ENCODE peak calls at places on chromosomes 4 and X, in six cellular contexts. L is lung, J is PC-3, W is epithelial cell of esophagus, Q is Peyer's patch, S is MM.1S. V is an unnamed sample.
A peak's percentile ranks its signal among the peaks of the same experiment; 100 is the strongest.

GRCh38 chr4:140675599-140676231 is 80.5 kb downstream of the TBC1D9 start:
- DNase-seq in S (no peak), Q (no peak), L (no peak), W (peak; percentile 46), J (peak; percentile 2), V (no peak)

GRCh38 chr4:26885912-26886274 is 25.3 kb downstream of the STIM2 start:
- DNase-seq in W (peak; percentile 19), J (no peak), L (no peak), Q (peak; percentile 67), S (peak; percentile 67), V (peak; percentile 51)

GRCh38 chrX:153582896-153583295 is 16.0 kb downstream of the CCNQ start:
- DNase-seq in L (no peak), J (no peak), W (peak; percentile 29), S (peak; percentile 28), Q (peak; percentile 81), V (peak; percentile 69)

GRCh38 chr4:183906736-183907651 is 1.9 kb downstream of the STOX2 start:
- DNase-seq in J (no peak), S (no peak), Q (no peak), W (no peak), L (no peak), V (peak; percentile 15)

GRCh38 chr4:82710202-82710929 is 88.2 kb downstream of the SCD5 start:
- DNase-seq in L (no peak), J (no peak), Q (no peak), S (no peak), W (no peak), V (no peak)

GRCh38 chr4:146271466-146271865 is 57.1 kb downstream of the REELD1 start:
- DNase-seq in W (no peak), S (no peak), L (no peak), Q (no peak), J (no peak), V (peak; percentile 17)

GRCh38 chrX:129612396-129612795 is 42.4 kb downstream of the APLN start:
- DNase-seq in W (no peak), Q (no peak), L (no peak), S (no peak), J (no peak), V (no peak)

GRCh38 chrX:103254921-103255455 is at the start of gene TCEAL8:
- DNase-seq in L (peak; percentile 76), W (peak; percentile 75), S (peak; percentile 71), Q (peak; percentile 80), J (peak; percentile 66), V (peak; percentile 34)

GRCh38 chr4:186104114-186104894 is at the start of gene FAM149A:
- DNase-seq in J (no peak), W (peak; percentile 24), S (peak; percentile 83), L (peak; percentile 73), Q (peak; percentile 38), V (peak; percentile 49)

GRCh38 chrX:1094934-1095333 is 117.5 kb downstream of the CRLF2 start:
- DNase-seq in S (no peak), W (no peak), J (no peak), Q (no peak), L (no peak), V (no peak)

GRCh38 chrX:255923-256331 is 25.3 kb upstream of the PLCXD1 start:
- DNase-seq in J (no peak), S (no peak), Q (peak; percentile 6), W (no peak), L (no peak), V (no peak)

GRCh38 chr4:75769044-75769443 is 44.7 kb downstream of the USO1 start:
- DNase-seq in Q (no peak), W (no peak), J (no peak), L (no peak), S (no peak), V (no peak)

GRCh38 chrX:19865567-19866363 is 21.6 kb downstream of the SH3KBP1 start:
- DNase-seq in L (no peak), Q (peak; percentile 34), W (no peak), S (no peak), J (no peak), V (no peak)

GRCh38 chr4:165331823-165332222 is 4.4 kb downstream of the MSMO1 start:
- DNase-seq in J (no peak), S (no peak), L (no peak), W (no peak), Q (no peak), V (no peak)

GRCh38 chr4:108838451-108838850 is 75.6 kb upstream of the ETNPPL start:
- DNase-seq in W (no peak), Q (no peak), L (no peak), S (no peak), J (no peak), V (no peak)

GRCh38 chr4:1740021-1740545 is 18.8 kb downstream of the TACC3 start:
- DNase-seq in S (no peak), Q (no peak), W (no peak), J (no peak), L (no peak), V (no peak)

GRCh38 chrX:67604979-67605703 is 61.3 kb downstream of the AR start:
- DNase-seq in W (peak; percentile 57), J (no peak), S (peak; percentile 73), Q (no peak), L (no peak), V (no peak)
- TF ChIP-seq CTCF in W (peak; percentile 2), J (no peak), S (no peak), Q (no peak), L (no peak), V (no peak)

DNA sequence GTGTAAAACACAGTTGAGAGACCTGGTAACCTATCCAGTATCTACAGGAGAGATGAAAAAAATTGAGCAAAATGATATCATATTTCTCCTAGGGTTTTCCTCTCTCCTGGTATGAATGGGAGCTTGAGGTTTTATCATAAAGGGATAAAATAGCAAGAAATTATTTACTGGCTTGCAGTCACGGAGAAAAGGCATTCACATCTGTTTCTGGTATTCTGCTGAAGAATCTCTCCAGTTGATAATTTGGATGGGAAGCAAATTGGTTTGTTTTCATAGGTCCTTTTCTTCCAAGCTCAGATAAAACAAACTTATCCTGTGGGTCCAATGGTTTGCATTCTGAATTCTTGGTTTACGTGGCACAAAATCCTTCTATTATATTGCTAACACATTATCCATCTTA is 83.1 kb upstream of the GYPA start:
- DNase-seq in S (no peak), J (no peak), L (no peak), Q (no peak), W (no peak), V (no peak)
- TF ChIP-seq CTCF in S (no peak), J (no peak), L (no peak), Q (no peak), W (no peak), V (no peak)

GRCh38 chr4:158374318-158374717 is 147.4 kb upstream of the RXFP1 start:
- DNase-seq in W (peak; percentile 87), L (no peak), S (no peak), J (no peak), Q (no peak), V (no peak)
- TF ChIP-seq CTCF in W (no peak), L (no peak), S (no peak), J (no peak), Q (no peak), V (no peak)

GRCh38 chr4:98338761-98339438 is 77.7 kb downstream of the RAP1GDS1 start:
- DNase-seq in Q (no peak), L (no peak), S (no peak), W (no peak), J (no peak), V (no peak)

GRCh38 chr4:98343640-98344039 is 82.5 kb downstream of the RAP1GDS1 start:
- DNase-seq in J (no peak), Q (no peak), S (no peak), L (no peak), W (no peak), V (no peak)

GRCh38 chr4:98345838-98346237 is 84.7 kb downstream of the RAP1GDS1 start:
- DNase-seq in S (no peak), Q (no peak), W (no peak), L (no peak), J (no peak), V (no peak)

DNA sequence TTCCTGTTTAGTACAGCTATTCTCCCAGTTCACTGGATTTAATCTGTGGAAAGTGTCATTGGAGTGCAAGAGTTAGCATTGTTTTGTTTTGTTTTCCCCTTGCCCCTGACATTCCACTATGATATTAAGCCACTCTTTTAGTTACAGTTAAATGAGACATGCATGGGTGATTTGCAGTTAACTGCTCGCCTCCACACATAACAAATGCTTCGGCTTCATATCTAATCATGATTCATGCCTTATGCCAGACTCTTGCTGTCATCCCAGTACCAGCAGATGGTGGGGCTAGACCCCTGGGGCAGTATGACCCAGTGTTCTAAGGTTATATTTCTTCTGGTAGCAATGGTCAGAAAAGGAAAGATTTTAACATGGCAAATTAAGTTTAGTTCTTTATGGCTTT is 80.1 kb downstream of the RAP1GDS1 start:
- DNase-seq in W (no peak), L (no peak), S (no peak), J (no peak), Q (no peak), V (no peak)
- TF ChIP-seq CTCF in W (no peak), L (no peak), S (no peak), J (no peak), Q (no peak), V (no peak)

GRCh38 chrX:133254666-133255065 is 36.5 kb upstream of the TFDP3 start:
- DNase-seq in S (no peak), J (peak; percentile 81), L (no peak), Q (no peak), W (peak; percentile 72), V (no peak)

DNA sequence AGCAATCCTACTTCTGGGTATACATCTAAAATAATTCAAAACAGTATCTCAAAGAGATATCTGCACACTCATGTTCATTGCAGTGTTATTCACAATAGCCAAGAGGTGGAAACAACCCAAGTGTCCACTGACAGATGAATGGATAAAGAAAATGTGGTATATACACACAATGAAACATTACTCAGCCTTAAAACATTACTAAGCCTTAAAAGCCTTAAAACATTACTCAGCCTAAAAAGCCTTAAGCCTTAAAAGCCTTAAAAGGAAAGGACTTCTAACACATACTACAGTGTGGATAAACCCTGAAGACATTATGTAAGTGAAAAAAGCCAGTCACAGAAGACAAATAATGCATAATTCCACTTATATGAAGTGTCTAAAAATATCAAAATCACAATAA is 40.3 kb upstream of the TFDP3 start:
- DNase-seq in Q (no peak), J (peak; percentile 75), L (no peak), S (no peak), W (peak; percentile 52), V (no peak)
- TF ChIP-seq CTCF in Q (no peak), J (no peak), L (no peak), S (no peak), W (no peak), V (no peak)

DNA sequence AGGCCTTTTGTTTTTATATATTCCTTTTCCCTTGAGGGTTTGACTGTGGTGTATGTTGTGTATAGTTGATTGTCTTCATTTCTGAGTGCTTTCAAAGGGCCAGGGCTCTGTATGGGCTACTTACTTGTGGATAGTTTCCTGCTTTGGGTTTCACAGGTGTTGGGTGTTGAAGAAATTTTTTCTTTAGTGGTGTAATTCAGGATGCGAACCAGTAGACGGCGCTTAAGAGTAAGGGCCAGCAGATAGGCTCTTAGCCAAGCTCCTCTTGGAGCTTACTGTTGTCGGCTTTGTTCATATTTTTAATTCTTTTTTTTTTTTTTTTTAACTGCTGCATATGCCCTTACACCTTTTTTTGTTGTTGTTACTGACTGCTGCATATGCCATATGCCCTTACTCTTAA is 276.3 kb upstream of the GALNT7 start:
- DNase-seq in J (peak; percentile 52), Q (no peak), L (no peak), S (peak; percentile 57), W (peak; percentile 60), V (no peak)
- TF ChIP-seq CTCF in J (peak; percentile 70), Q (peak; percentile 41), L (no peak), S (peak; percentile 78), W (peak; percentile 74), V (peak; percentile 86)